ENCODE peak calls at places on chromosome 13, in six cellular contexts. A, X, K, U, G and L are unnamed samples.

GRCh38 chr13:46168341-46168740 is 13.6 kb downstream of the LCP1 start:
- DNase-seq in U (no peak), K (no peak), G (no peak), X (no peak), A (no peak), L (peak)

GRCh38 chr13:25489238-25489637 is 117.5 kb downstream of the ATP8A2 start:
- DNase-seq in A (no peak), U (no peak), K (no peak), X (peak), G (no peak), L (no peak)

GRCh38 chr13:43694265-43694664 is 92.5 kb downstream of the ENOX1 start:
- DNase-seq in A (no peak), U (no peak), K (no peak), G (no peak), X (no peak), L (no peak)

GRCh38 chr13:108155185-108156106 is 59.9 kb downstream of the LIG4 start:
- DNase-seq in A (peak), X (peak), G (peak), U (peak), K (peak), L (no peak)

GRCh38 chr13:48531416-48532145 is 1.3 kb downstream of the RCBTB2 start:
- DNase-seq in A (no peak), X (no peak), K (no peak), G (peak), U (no peak), L (no peak)

GRCh38 chr13:111549464-111549863 is 229.0 kb downstream of the TEX29 start:
- DNase-seq in X (no peak), K (no peak), U (no peak), G (no peak), A (no peak), L (no peak)

GRCh38 chr13:27404680-27405079 is 19.7 kb upstream of the GTF3A start:
- DNase-seq in G (no peak), X (no peak), U (no peak), A (no peak), K (no peak), L (no peak)

GRCh38 chr13:113120300-113121182 is 2.1 kb upstream of the F10 start:
- DNase-seq in X (no peak), U (no peak), G (no peak), K (no peak), A (no peak), L (no peak)

GRCh38 chr13:112907286-112907685 is 61.7 kb upstream of the MCF2L start:
- DNase-seq in K (no peak), X (no peak), A (no peak), U (no peak), G (no peak), L (no peak)

GRCh38 chr13:97810152-97810551 is 143.3 kb upstream of the IPO5 start:
- DNase-seq in A (peak), G (peak), U (no peak), K (peak), X (no peak), L (no peak)

GRCh38 chr13:32852568-32852967 is 163.7 kb upstream of the KL start:
- DNase-seq in K (no peak), A (no peak), X (no peak), G (no peak), U (no peak), L (no peak)

GRCh38 chr13:97384366-97384765 is 49.6 kb upstream of the RAP2A start:
- DNase-seq in K (no peak), A (no peak), G (no peak), U (no peak), X (no peak), L (no peak)

GRCh38 chr13:51541809-51542258 is 42.4 kb upstream of the WDFY2 start:
- DNase-seq in A (no peak), X (no peak), U (no peak), G (no peak), K (no peak), L (no peak)

GRCh38 chr13:76020421-76020955 is 384.4 kb downstream of the LMO7 start:
- DNase-seq in X (no peak), K (no peak), G (no peak), U (no peak), A (no peak), L (no peak)

GRCh38 chr13:50838031-50838430 is 5.5 kb downstream of the DLEU7 start:
- DNase-seq in K (no peak), A (no peak), U (no peak), X (no peak), G (no peak), L (no peak)

GRCh38 chr13:51619614-51620013 is 35.4 kb downstream of the WDFY2 start:
- DNase-seq in U (no peak), A (no peak), X (no peak), G (no peak), K (peak), L (no peak)

GRCh38 chr13:105442941-105443340 is 1092.5 kb downstream of the EFNB2 start:
- DNase-seq in X (no peak), K (peak), G (no peak), U (no peak), A (peak), L (no peak)